ENCODE peak calls at places on chromosome 14, in five cellular contexts. K is trophoblast cell, L is H9, C is H1, G is mesenchymal stem cell. M is an unnamed sample.
A peak's percentile ranks its signal among the peaks of the same experiment; 100 is the strongest.

GRCh38 chr14:98444077-98444476 is 827.9 kb downstream of the BCL11B start:
- DNase-seq in C (no peak), G (no peak), L (no peak), K (no peak), M (no peak)

GRCh38 chr14:104393898-104394605 is 185.5 kb upstream of the C14orf180 start:
- DNase-seq in C (no peak), L (peak; percentile 24), G (no peak), K (no peak), M (no peak)

GRCh38 chr14:100983710-100984109 is 80.2 kb upstream of the RTL1 start:
- DNase-seq in K (no peak), C (no peak), G (no peak), L (no peak), M (no peak)

GRCh38 chr14:29817767-29818166 is 109.9 kb downstream of the PRKD1 start:
- DNase-seq in L (no peak), C (no peak), G (no peak), K (no peak), M (no peak)

GRCh38 chr14:89720741-89721315 is 233.7 kb downstream of the EFCAB11 start:
- DNase-seq in G (no peak), C (no peak), K (no peak), L (peak; percentile 46), M (no peak)

GRCh38 chr14:61475316-61475715 is 153.9 kb downstream of the PRKCH start:
- DNase-seq in C (no peak), G (peak; percentile 75), L (no peak), K (peak; percentile 84), M (peak; percentile 37)

GRCh38 chr14:104191409-104191997 is 53.1 kb downstream of the KIF26A start:
- DNase-seq in K (no peak), C (no peak), L (no peak), G (no peak), M (no peak)

GRCh38 chr14:51732494-51733080 is 80.9 kb downstream of the FRMD6 start:
- DNase-seq in C (no peak), L (no peak), G (no peak), K (no peak), M (no peak)

GRCh38 chr14:77040995-77041744 is 12.7 kb upstream of the IRF2BPL start:
- DNase-seq in L (no peak), K (no peak), C (no peak), G (peak; percentile 33), M (no peak)

GRCh38 chr14:104091927-104092771 is 6.6 kb downstream of the ASPG start:
- DNase-seq in G (no peak), C (no peak), L (no peak), K (no peak), M (no peak)

GRCh38 chr14:85421166-85421877 is 108.6 kb upstream of the FLRT2 start:
- DNase-seq in L (no peak), C (no peak), G (peak; percentile 95), K (no peak), M (no peak)

GRCh38 chr14:26415618-26416123 is 182.2 kb downstream of the NOVA1 start:
- DNase-seq in K (no peak), L (no peak), G (no peak), C (no peak), M (no peak)

GRCh38 chr14:52473557-52473956 is 78.7 kb downstream of the TXNDC16 start:
- DNase-seq in G (peak; percentile 46), C (no peak), L (no peak), K (peak; percentile 53), M (no peak)

GRCh38 chr14:34340226-34340625 is 121.8 kb downstream of the SPTSSA start:
- DNase-seq in G (no peak), L (no peak), C (no peak), K (no peak), M (no peak)

GRCh38 chr14:94571395-94571794 is 9.8 kb upstream of the SERPINA5 start:
- DNase-seq in K (no peak), G (no peak), L (no peak), C (no peak), M (no peak)

GRCh38 chr14:65422093-65422834 is 9.7 kb downstream of the FUT8 start:
- DNase-seq in G (no peak), C (no peak), K (no peak), L (no peak), M (no peak)
- H3K9ac ChIP-seq in G (peak overlapping the region; percentile 81), C (no peak overlapping the region), K (no peak overlapping the region), L (no peak overlapping the region), M (no peak overlapping the region)

GRCh38 chr14:56953884-56954283 is 143.6 kb upstream of the OTX2 start:
- DNase-seq in C (no peak), L (no peak), K (no peak), G (no peak), M (no peak)

GRCh38 chr14:56962431-56962830 is 152.2 kb upstream of the OTX2 start:
- DNase-seq in C (no peak), L (no peak), G (no peak), K (no peak), M (no peak)

GRCh38 chr14:56963381-56963780 is 153.1 kb upstream of the OTX2 start:
- DNase-seq in C (no peak), K (no peak), G (no peak), L (no peak), M (no peak)

GRCh38 chr14:56964885-56965284 is 154.6 kb upstream of the OTX2 start:
- DNase-seq in C (no peak), L (no peak), G (no peak), K (no peak), M (peak; percentile 51)

GRCh38 chr14:56959869-56960268 is 149.6 kb upstream of the OTX2 start:
- DNase-seq in L (no peak), G (no peak), C (no peak), K (no peak), M (no peak)
- H2BK12ac ChIP-seq in L (no peak overlapping the region), G (no peak overlapping the region), C (no peak overlapping the region), K (no peak overlapping the region), M (no peak overlapping the region)

DNA sequence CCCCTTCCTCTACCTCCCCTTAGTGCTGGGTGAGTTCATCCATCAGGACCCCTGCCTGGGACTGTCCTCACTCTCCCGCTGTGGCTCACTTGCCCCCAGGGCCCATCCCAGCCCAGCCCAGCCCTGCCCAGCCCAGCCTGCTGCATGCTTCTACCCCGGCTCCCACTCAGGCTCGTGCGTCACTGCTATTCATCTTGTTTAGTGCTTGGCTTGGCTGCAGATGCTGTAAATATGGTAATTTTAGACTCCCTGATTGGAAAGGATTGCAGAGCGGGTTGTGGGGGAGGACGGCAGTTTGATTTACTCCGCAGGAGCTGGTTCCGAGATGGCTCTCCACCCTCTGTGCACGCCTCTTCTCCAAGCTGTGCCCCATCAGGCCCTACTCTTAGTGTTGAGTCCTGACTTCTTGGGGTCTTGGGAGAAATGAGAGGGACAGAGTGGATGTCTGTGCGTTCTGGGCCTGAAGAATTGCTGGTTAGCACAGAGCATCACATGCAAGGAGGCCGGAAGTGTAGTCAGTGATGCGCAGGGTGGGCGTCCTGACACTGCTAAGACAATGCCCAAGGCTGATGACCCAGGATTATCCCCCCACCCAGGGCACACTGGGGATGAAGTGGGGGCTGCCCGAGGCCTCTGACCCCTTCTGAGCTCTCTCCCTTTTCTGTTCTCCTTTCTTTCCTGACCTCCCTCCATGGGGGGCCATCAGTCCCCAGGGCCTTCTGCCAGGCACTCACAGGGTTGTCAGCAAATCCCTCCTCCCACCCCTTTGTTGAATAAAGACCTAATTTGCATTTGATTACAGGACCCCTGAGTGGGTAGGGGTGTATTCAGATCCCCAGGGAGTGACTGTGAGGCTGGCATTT is 244.4 kb downstream of the ZFP36L1 start:
- DNase-seq in K (peak; percentile 95), L (no peak), G (peak; percentile 99), C (no peak), M (peak; percentile 51)
- H2BK120ac ChIP-seq in K (peak overlapping the region; percentile 82), L (no peak overlapping the region), G (peak overlapping the region; percentile 98), C (no peak overlapping the region), M (peak overlapping the region; percentile 6)

DNA sequence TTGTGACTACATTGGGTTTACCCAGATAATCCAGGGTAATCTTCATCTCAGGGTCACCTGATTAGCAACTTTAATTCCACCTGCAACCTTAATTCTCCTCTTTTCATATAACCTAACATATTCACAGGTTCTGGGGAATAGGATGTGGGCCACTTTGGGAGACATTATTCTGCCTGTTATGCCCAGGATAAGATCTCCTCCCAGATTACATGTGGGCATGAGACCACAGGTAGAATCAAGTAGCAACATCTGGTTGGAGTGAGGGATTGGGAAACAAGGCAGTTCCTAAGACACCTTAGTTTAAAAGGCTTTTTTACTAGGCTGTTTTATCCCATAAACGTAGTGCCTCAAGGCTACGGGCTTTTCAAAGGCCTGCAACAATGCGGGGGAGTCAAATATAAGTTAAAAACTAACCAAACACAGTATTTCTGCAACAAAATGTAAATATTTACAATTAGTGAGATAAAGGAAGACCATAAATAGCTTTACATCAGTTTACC is 181.5 kb downstream of the FOXA1 start:
- DNase-seq in G (no peak), L (no peak), K (no peak), C (no peak), M (no peak)
- H3K9ac ChIP-seq in G (no peak overlapping the region), L (no peak overlapping the region), K (no peak overlapping the region), C (no peak overlapping the region), M (peak overlapping the region; percentile 21)

DNA sequence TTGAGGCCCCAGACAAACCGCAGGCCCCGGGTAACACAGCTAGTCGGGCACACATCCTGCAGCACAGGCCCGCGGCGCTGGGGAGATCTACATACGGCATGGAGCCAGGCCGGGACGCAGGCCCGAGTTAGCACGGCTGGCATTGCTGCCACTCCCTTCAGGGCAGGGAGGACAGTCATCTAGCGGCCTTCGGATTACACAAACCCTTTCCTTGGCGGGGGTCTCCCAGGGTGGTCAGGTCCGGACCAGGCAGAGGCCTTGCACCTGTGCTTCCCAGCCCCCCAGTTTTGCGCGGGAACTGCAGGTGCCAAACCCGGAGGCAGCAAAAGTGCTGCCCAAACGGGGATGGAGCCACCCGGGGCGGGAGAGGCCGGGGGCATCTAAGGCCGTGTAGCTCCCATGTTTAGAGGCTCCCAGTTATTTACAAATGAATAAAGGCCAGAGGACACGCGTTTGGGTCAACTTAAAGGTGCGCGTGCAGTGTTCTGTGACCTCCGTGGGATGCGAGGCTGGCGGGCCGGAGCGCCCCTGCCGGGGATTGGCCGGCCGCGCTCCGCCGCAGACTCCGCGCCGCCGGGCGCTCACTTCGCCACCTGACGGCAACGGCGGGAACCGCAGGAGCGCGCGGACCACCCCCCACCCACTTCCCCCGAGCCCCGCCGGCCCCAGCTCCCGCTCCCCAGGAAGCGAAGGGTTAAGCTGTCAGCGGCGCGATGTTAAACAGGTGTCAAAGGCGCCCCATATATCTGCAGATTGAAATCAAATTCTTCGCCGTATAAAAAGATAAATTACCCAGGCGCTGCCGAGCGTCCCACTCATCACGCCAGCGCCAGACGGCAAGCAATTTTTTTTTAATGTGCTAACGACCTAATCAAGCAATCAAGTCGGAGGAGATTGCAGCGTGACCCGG is 18.1 kb downstream of the VSX2 start:
- DNase-seq in C (no peak), K (peak; percentile 64), G (no peak), L (peak; percentile 72), M (no peak)
- H2BK12ac ChIP-seq in C (no peak overlapping the region), K (no peak overlapping the region), G (no peak overlapping the region), L (no peak overlapping the region), M (peak overlapping the region; percentile 94)